ENCODE peak calls at places on chromosomes 13 and 19, in five cellular contexts. One of them, this sample, is unnamed.

GRCh38 chr19:10000171-10000826 is 10.0 kb downstream of the COL5A3 start:
- DNase-seq in pancreas: peak
- DNase-seq in AG10803: peak
- DNase-seq in fibroblast of villous mesenchyme: peak
- DNase-seq in tibial nerve: peak
- DNase-seq in this sample: peak

GRCh38 chr13:38398810-38399493 is 49.3 kb downstream of the UFM1 start:
- DNase-seq in pancreas: no peak
- DNase-seq in AG10803: peak
- DNase-seq in fibroblast of villous mesenchyme: peak
- DNase-seq in tibial nerve: no peak
- DNase-seq in this sample: peak

GRCh38 chr13:95403349-95404140 is 102.3 kb upstream of the ABCC4 start:
- DNase-seq in pancreas: no peak
- DNase-seq in tibial nerve: no peak
- DNase-seq in fibroblast of villous mesenchyme: no peak
- DNase-seq in AG10803: no peak
- DNase-seq in this sample: no peak

GRCh38 chr13:113123226-113124150 is 889 bp downstream of the F10 start:
- DNase-seq in pancreas: no peak
- DNase-seq in AG10803: no peak
- DNase-seq in tibial nerve: no peak
- DNase-seq in fibroblast of villous mesenchyme: no peak
- DNase-seq in this sample: no peak

GRCh38 chr13:23679214-23679613 is 109.0 kb downstream of the TNFRSF19 start:
- DNase-seq in pancreas: no peak
- DNase-seq in tibial nerve: no peak
- DNase-seq in fibroblast of villous mesenchyme: peak
- DNase-seq in AG10803: peak
- DNase-seq in this sample: no peak

GRCh38 chr19:34481861-34482379 is 362 bp downstream of the WTIP start:
- DNase-seq in fibroblast of villous mesenchyme: no peak
- DNase-seq in AG10803: no peak
- DNase-seq in tibial nerve: no peak
- DNase-seq in pancreas: no peak
- DNase-seq in this sample: peak

GRCh38 chr13:50474094-50474654 is 369.3 kb downstream of the DLEU7 start:
- DNase-seq in pancreas: no peak
- DNase-seq in AG10803: no peak
- DNase-seq in fibroblast of villous mesenchyme: no peak
- DNase-seq in tibial nerve: no peak
- DNase-seq in this sample: no peak

GRCh38 chr19:35592226-35592625 is 6.3 kb downstream of the PMIS2 start:
- DNase-seq in fibroblast of villous mesenchyme: peak
- DNase-seq in pancreas: peak
- DNase-seq in AG10803: peak
- DNase-seq in tibial nerve: no peak
- DNase-seq in this sample: peak

GRCh38 chr13:30256713-30257432 is 50.5 kb downstream of the KATNAL1 start:
- DNase-seq in fibroblast of villous mesenchyme: peak
- DNase-seq in AG10803: peak
- DNase-seq in tibial nerve: no peak
- DNase-seq in pancreas: no peak
- DNase-seq in this sample: peak

GRCh38 chr13:77833331-77833863 is 85.2 kb downstream of the EDNRB start:
- DNase-seq in tibial nerve: no peak
- DNase-seq in pancreas: no peak
- DNase-seq in fibroblast of villous mesenchyme: peak
- DNase-seq in AG10803: peak
- DNase-seq in this sample: peak

DNA sequence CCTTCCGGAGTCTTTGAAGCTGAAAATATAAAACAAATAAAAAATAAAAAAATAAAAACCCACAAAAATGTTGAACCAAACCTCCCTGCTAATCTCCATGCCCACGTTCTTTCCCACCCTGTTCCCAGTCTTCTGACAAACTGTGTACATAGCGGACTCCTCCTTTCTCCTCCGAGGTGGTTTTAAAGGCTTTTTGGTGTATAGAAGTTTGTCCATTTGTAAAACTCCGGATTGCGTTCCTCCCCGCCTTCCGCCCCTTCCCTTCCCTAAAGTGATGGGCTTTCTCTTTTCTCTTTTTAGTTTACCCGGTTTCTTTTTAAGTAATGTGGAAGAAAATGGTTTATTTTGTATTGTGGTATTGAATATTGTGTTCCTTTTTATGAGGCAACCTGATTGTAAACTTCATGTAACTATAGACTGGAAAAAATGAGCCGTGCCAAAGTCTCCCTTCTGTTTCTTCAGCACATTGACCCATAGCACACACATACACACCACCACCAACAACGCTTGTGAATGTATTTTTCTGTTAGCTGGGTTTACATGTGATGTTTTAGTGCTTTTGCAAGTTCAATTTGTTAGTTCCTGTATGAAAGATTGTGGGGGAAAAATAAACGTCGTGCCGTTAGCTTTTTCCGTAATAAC is 4.4 kb downstream of the ZIC2 start:
- DNase-seq in AG10803: no peak
- DNase-seq in tibial nerve: no peak
- DNase-seq in pancreas: no peak
- DNase-seq in fibroblast of villous mesenchyme: no peak
- DNase-seq in this sample: no peak
- H3K4me3 ChIP-seq in AG10803: no peak
- H3K4me3 ChIP-seq in tibial nerve: no peak
- H3K4me3 ChIP-seq in pancreas: no peak
- H3K4me3 ChIP-seq in fibroblast of villous mesenchyme: no peak
- H3K4me3 ChIP-seq in this sample: no peak

DNA sequence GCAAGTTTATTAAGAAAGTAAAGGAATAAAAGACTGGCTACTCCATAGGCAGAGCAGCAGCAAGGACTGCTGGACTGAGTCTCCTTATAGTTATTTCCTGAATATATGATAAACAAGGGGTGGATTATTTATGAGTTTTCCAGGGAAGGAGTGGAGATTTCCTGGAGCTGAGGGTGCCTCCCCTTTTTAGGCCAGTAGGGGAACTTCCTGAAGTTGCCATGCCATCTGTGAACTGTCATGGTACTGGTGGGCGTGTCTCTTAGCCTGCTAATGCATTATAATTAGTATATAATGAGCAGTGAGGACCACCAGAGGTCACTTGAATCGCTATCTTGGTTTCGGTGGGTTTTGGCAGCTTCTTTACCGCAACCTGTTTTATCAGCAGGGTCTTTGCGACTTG is 13.5 kb downstream of the ZSCAN5A start:
- DNase-seq in AG10803: no peak
- DNase-seq in pancreas: no peak
- DNase-seq in tibial nerve: no peak
- DNase-seq in fibroblast of villous mesenchyme: peak
- DNase-seq in this sample: peak
- TF ChIP-seq CTCF in AG10803: no peak
- TF ChIP-seq CTCF in pancreas: no peak
- TF ChIP-seq CTCF in tibial nerve: no peak
- TF ChIP-seq CTCF in fibroblast of villous mesenchyme: peak
- TF ChIP-seq CTCF in this sample: peak

GRCh38 chr19:47447470-47448359 is 24.0 kb downstream of the SLC8A2 start:
- DNase-seq in AG10803: no peak
- DNase-seq in fibroblast of villous mesenchyme: peak
- DNase-seq in tibial nerve: no peak
- DNase-seq in pancreas: no peak
- DNase-seq in this sample: peak
- H3K4me3 ChIP-seq in AG10803: no peak
- H3K4me3 ChIP-seq in fibroblast of villous mesenchyme: no peak
- H3K4me3 ChIP-seq in tibial nerve: no peak
- H3K4me3 ChIP-seq in pancreas: no peak
- H3K4me3 ChIP-seq in this sample: no peak

GRCh38 chr13:53151692-53152421 is 123.2 kb downstream of the OLFM4 start:
- DNase-seq in AG10803: peak
- DNase-seq in tibial nerve: no peak
- DNase-seq in pancreas: peak
- DNase-seq in fibroblast of villous mesenchyme: peak
- DNase-seq in this sample: peak
- TF ChIP-seq CTCF in AG10803: peak
- TF ChIP-seq CTCF in tibial nerve: peak
- TF ChIP-seq CTCF in pancreas: peak
- TF ChIP-seq CTCF in fibroblast of villous mesenchyme: no peak
- TF ChIP-seq CTCF in this sample: peak

GRCh38 chr19:29022165-29022564 is 190.8 kb downstream of the UQCRFS1 start:
- DNase-seq in pancreas: no peak
- DNase-seq in fibroblast of villous mesenchyme: no peak
- DNase-seq in AG10803: no peak
- DNase-seq in tibial nerve: no peak
- DNase-seq in this sample: no peak
- H3K4me3 ChIP-seq in pancreas: no peak
- H3K4me3 ChIP-seq in fibroblast of villous mesenchyme: no peak
- H3K4me3 ChIP-seq in AG10803: no peak
- H3K4me3 ChIP-seq in tibial nerve: no peak
- H3K4me3 ChIP-seq in this sample: no peak

DNA sequence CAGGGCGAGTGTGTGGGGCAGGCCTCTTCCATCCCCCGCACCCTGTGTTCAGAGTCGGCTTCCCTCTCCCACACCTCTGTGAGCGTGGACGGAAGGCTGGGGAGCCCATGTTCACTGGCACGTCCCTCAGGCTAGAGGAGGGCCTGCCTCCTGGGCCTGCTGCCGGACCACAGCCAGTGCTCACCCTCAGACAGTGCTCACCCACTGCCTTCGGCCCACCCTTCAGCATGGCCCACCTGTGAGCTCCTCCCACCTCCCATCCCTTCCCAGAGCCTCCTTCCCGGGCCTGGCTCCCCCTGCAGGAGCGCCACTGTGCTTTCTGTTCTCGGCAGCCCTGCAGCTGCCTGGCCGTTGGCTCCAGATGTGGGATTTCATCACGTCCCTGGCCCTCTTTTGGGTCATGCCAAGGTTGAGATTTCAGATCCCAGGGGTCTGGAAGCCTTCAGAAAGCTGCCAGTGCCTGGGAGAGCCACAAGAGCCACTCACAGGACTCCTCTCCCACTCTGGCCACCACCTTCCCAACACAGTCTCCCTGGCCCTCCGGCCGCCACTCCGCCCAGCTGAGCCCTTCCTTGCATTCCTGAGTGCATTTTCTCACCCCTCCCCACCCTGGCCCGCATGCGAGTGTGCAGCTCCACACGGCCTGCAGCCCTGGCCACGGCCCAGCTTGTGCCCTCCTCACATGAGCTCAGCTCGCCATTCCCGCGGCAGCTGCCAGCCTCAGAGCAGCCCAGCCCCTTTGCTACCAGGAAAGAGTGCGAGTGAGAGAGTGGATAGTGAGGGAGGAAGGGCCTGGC is 25.3 kb downstream of the CAPN12 start:
- DNase-seq in pancreas: no peak
- DNase-seq in AG10803: peak
- DNase-seq in tibial nerve: no peak
- DNase-seq in fibroblast of villous mesenchyme: peak
- DNase-seq in this sample: peak
- TF ChIP-seq CTCF in pancreas: no peak
- TF ChIP-seq CTCF in AG10803: peak
- TF ChIP-seq CTCF in tibial nerve: peak
- TF ChIP-seq CTCF in fibroblast of villous mesenchyme: peak
- TF ChIP-seq CTCF in this sample: peak

This sample was measured in cardiac fibroblast.